ENCODE peak calls at places on chromosomes 12 and 14, in seven cellular contexts. P is foreskin fibroblast; Z is tibial artery; Y is choroid plexus epithelial cell; E is brain microvascular endothelial cell; N is naive thymus-derived CD4-positive, alpha-beta T cell; U is coronary artery. B is an unnamed sample.

GRCh38 chr14:83485591-83485990 is 1951.9 kb upstream of the SEL1L start:
- DNase-seq in P (no peak), Z (no peak), Y (peak), E (no peak), N (no peak), U (no peak), B (no peak)

GRCh38 chr14:105855246-105855892 is 329.0 kb downstream of the TMEM121 start:
- DNase-seq in P (no peak), Z (peak), Y (no peak), E (no peak), N (no peak), U (peak), B (no peak)

GRCh38 chr12:73262788-73263381 is 990.7 kb downstream of the TRHDE start:
- DNase-seq in P (no peak), Z (no peak), Y (no peak), E (no peak), N (no peak), U (no peak), B (no peak)

GRCh38 chr12:117151195-117152031 is 38.9 kb downstream of the FBXO21 start:
- DNase-seq in P (peak), Z (peak), Y (peak), E (peak), N (no peak), U (peak), B (peak)

GRCh38 chr14:51651388-51652167 is at the start of gene FRMD6:
- DNase-seq in P (peak), Z (peak), Y (peak), E (peak), N (peak), U (peak), B (peak)

GRCh38 chr12:104680070-104680469 is 223.3 kb downstream of the CHST11 start:
- DNase-seq in P (no peak), Z (no peak), Y (peak), E (no peak), N (peak), U (no peak), B (no peak)

GRCh38 chr12:49345840-49346658 is 639 bp upstream of the DNAJC22 start:
- DNase-seq in P (no peak), Z (no peak), Y (no peak), E (no peak), N (no peak), U (no peak), B (no peak)

GRCh38 chr14:29390046-29390841 is 537.4 kb downstream of the PRKD1 start:
- DNase-seq in P (no peak), Z (no peak), Y (peak), E (no peak), N (no peak), U (no peak), B (no peak)

GRCh38 chr12:113416091-113416754 is 6.0 kb upstream of the SDSL start:
- DNase-seq in P (peak), Z (peak), Y (peak), E (no peak), N (no peak), U (no peak), B (peak)

GRCh38 chr12:88247241-88247643 is 105.1 kb downstream of the TMTC3 start:
- DNase-seq in P (peak), Z (no peak), Y (peak), E (peak), N (no peak), U (no peak), B (peak)

GRCh38 chr14:102272392-102272791 is 32.6 kb downstream of the MOK start:
- DNase-seq in P (no peak), Z (no peak), Y (peak), E (no peak), N (no peak), U (no peak), B (no peak)

GRCh38 chr14:51094282-51094821 is 553 bp downstream of the TRIM9 start:
- DNase-seq in P (no peak), Z (no peak), Y (no peak), E (no peak), N (no peak), U (no peak), B (no peak)

GRCh38 chr12:131415781-131416180 is 295.1 kb upstream of the SFSWAP start:
- DNase-seq in P (no peak), Z (no peak), Y (no peak), E (no peak), N (no peak), U (no peak), B (no peak)

GRCh38 chr12:107760207-107760816 is 625 bp downstream of the PRDM4 start:
- DNase-seq in P (no peak), Z (peak), Y (peak), E (no peak), N (peak), U (peak), B (no peak)

GRCh38 chr12:107762874-107763273 is 1.9 kb upstream of the PRDM4 start:
- DNase-seq in P (no peak), Z (no peak), Y (no peak), E (no peak), N (no peak), U (no peak), B (no peak)

GRCh38 chr12:107760817-107761501 is at the start of gene PRDM4:
- DNase-seq in P (peak), Z (peak), Y (peak), E (peak), N (peak), U (peak), B (peak)

GRCh38 chr12:107759410-107759809 is 1.5 kb downstream of the PRDM4 start:
- DNase-seq in P (peak), Z (no peak), Y (peak), E (peak), N (no peak), U (no peak), B (peak)

DNA sequence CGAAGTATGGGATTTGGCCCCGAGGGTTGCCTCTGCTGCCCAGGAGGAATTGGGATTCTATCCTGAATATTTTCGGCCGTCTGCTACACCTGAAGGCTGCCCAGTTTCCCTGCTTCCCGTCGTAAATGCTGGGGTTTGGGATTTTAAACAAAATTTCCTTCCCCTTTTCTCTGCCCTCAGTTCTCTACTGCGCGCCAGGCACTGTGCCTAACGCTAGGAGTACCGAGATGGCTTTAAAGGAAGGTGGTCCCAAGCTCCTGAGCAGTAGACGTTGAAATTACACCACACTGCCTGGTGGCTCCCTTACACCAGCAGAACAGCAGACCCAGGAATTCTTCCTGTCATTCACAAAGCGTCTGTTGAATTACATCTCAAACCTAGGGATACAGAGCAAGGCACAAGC is 566 bp upstream of the PRDM4 start:
- DNase-seq in P (no peak), Z (no peak), Y (peak), E (no peak), N (no peak), U (no peak), B (no peak)
- H3K4me3 ChIP-seq in P (peak), Z (peak), Y (peak), E (peak), N (peak), U (peak), B (peak)

DNA sequence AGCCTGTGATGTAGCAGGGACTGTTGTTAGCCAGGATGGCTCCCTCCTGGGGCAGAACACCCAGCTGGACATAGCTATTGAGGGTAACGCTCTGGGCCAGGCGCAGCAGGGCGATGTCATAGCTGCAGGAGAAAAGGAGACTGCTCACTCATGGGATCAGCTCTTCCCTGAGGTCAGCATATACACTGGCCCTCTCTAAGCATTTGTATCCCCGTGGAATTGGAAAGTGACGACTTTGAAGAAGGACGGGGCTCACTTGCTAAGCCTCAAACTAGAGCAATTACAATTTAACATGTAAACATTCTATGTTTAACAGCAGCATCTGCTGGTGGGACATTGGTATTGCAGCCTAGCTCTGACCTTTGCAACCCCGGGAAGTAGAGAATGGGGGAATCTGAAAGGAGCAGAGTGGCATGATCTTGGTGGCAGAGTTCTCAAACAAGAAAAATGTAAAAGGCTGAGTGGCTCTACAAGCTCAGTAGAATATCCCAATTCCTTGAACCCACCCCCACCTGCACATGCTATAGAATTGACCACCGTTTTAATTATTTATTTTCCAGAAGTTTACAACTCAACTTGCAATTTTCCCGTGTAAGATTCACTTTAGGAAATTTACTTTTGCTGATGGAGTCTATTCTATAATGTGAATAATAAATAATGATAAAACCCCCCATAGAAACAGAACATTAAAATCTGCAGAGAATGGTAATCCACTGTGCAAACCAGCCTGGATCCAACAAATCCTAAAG is 5.0 kb downstream of the CELA1 start:
- DNase-seq in P (peak), Z (peak), Y (peak), E (peak), N (peak), U (no peak), B (peak)
- H3K4me3 ChIP-seq in P (peak), Z (peak), Y (peak), E (peak), N (peak), U (peak), B (peak)

GRCh38 chr14:68928770-68929550 is 50.1 kb downstream of the ACTN1 start:
- DNase-seq in P (no peak), Z (no peak), Y (no peak), E (no peak), N (no peak), U (no peak), B (peak)
- H3K4me3 ChIP-seq in P (no peak), Z (peak), Y (no peak), E (no peak), N (peak), U (peak), B (no peak)

DNA sequence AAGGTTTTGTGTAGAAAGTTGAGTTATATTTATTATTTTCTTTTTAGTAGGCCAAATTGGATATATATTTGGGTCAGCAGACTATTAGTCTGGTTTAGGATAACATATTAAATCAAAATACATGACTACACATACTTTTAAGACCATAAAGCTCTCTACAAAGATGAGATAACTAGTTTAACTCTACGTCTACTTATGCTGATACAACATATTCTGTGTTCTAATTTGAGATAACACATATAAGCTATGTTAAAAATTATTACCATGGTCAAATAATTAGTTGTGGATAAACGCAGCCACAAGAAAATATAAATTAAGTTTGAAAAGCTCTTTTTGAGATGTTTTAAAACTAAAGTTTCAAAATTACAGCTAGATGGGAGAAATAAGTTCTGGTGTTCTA is 55.3 kb downstream of the IPO8 start:
- DNase-seq in P (no peak), Z (no peak), Y (no peak), E (no peak), N (no peak), U (no peak), B (no peak)
- H3K4me3 ChIP-seq in P (no peak), Z (no peak), Y (no peak), E (no peak), N (no peak), U (no peak), B (no peak)

DNA sequence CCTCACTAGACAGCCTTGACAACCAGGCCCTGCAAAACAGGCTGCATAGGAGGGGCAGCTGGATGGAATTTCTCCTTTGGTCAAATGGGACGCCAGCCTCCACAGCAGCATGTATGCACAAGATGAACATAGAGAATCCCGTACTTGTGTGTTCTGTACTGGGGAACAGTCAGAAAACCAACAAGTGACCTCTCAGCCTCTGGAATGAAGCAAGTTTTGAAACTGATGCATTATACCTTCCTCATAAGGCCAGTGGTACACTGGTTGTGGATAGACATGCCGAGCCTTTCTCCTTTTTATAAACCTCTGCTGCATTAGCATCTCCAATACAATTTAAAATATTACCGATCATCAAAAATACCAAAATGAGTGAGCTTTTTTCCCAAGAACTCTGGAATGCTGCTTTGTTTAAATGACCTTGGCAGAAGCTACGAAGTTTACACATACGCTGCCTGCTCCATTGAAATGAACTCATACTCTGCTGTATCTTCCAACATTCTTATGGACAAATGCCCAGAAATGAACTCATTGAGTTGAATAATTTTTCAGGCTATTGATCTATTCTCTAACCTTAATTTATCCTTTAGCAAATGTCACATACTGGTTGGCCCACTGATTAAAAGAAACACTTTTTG is 47.6 kb upstream of the FERMT2 start:
- DNase-seq in P (peak), Z (no peak), Y (peak), E (peak), N (no peak), U (no peak), B (peak)
- H3K4me3 ChIP-seq in P (no peak), Z (no peak), Y (no peak), E (no peak), N (no peak), U (no peak), B (no peak)

GRCh38 chr14:71438684-71439083 is 493.5 kb upstream of the RGS6 start:
- DNase-seq in P (no peak), Z (no peak), Y (peak), E (no peak), N (no peak), U (no peak), B (no peak)
- H3K4me3 ChIP-seq in P (peak), Z (no peak), Y (no peak), E (no peak), N (no peak), U (no peak), B (no peak)

B was measured in fibroblast of villous mesenchyme.